ENCODE peak calls at places on chromosomes 12 and 14, in five cellular contexts. G is ovary; L is effector memory CD4-positive, alpha-beta T cell; N is K562; H is adrenal gland. B is an unnamed sample. For H3K36me3, the result is how much of the 10 kb centered on the place peaks cover.

GRCh38 chr12:52246720-52247621 is 13.9 kb downstream of the KRT7 start:
- DNase-seq in L (no peak), G (no peak), H (peak), N (no peak), B (no peak)

GRCh38 chr14:29892327-29892726 is 35.3 kb downstream of the PRKD1 start:
- DNase-seq in N (no peak), G (no peak), L (no peak), H (no peak), B (no peak)

GRCh38 chr12:10688042-10688441 is 14.2 kb upstream of the STYK1 start:
- DNase-seq in G (no peak), N (no peak), H (no peak), L (no peak), B (no peak)

GRCh38 chr12:117037296-117038022 is 61.8 kb downstream of the TESC start:
- DNase-seq in G (peak), L (no peak), H (no peak), N (no peak), B (no peak)

GRCh38 chr12:130992448-130992847 is 38.7 kb downstream of the ADGRD1 start:
- DNase-seq in G (peak), N (no peak), H (no peak), L (no peak), B (no peak)

GRCh38 chr12:24596768-24597388 is 352.0 kb downstream of the BCAT1 start:
- DNase-seq in H (no peak), L (no peak), G (no peak), N (peak), B (peak)

GRCh38 chr14:38404100-38404541 is 148.2 kb upstream of the CLEC14A start:
- DNase-seq in H (no peak), N (no peak), L (no peak), G (no peak), B (peak)

GRCh38 chr12:129701536-129702165 is 202.2 kb downstream of the TMEM132D start:
- DNase-seq in L (no peak), G (no peak), N (no peak), H (no peak), B (no peak)

GRCh38 chr12:79370021-79370420 is 320.7 kb downstream of the PAWR start:
- DNase-seq in N (no peak), G (no peak), L (no peak), H (no peak), B (no peak)

GRCh38 chr12:66143868-66144267 is 13.3 kb upstream of the LLPH start:
- DNase-seq in N (no peak), H (no peak), G (no peak), L (no peak), B (no peak)

GRCh38 chr14:82067221-82067620 is 533.6 kb upstream of the SEL1L start:
- DNase-seq in L (no peak), H (no peak), G (no peak), N (no peak), B (no peak)

GRCh38 chr12:82665142-82665923 is 21.4 kb upstream of the TMTC2 start:
- DNase-seq in G (no peak), H (no peak), L (no peak), N (no peak), B (no peak)

GRCh38 chr14:56552615-56553014 is 27.0 kb upstream of the TMEM260 start:
- DNase-seq in N (no peak), L (no peak), G (no peak), H (no peak), B (peak)

GRCh38 chr14:36823651-36824050 is 162.0 kb downstream of the PAX9 start:
- DNase-seq in H (no peak), N (no peak), L (no peak), G (no peak), B (no peak)

GRCh38 chr12:128817115-128818015 is 6.4 kb downstream of the SLC15A4 start:
- DNase-seq in G (no peak), H (peak), L (no peak), N (no peak), B (peak)

GRCh38 chr12:120941846-120942405 is 36.4 kb upstream of the HNF1A start:
- DNase-seq in L (no peak), G (no peak), N (no peak), H (no peak), B (no peak)

GRCh38 chr14:68715032-68715924 is 77.6 kb downstream of the ZFP36L1 start:
- DNase-seq in H (no peak), N (no peak), G (no peak), L (no peak), B (no peak)

GRCh38 chr12:130689408-130690405 is 26.4 kb downstream of the RIMBP2 start:
- DNase-seq in H (no peak), N (no peak), L (no peak), G (no peak), B (no peak)

GRCh38 chr14:61472025-61472672 is 150.8 kb downstream of the PRKCH start:
- DNase-seq in H (peak), L (peak), G (no peak), N (no peak), B (no peak)

GRCh38 chr12:83179999-83180398 is 493.3 kb downstream of the TMTC2 start:
- DNase-seq in G (no peak), L (no peak), H (no peak), N (no peak), B (no peak)

GRCh38 chr12:94165152-94165551 is 16.8 kb downstream of the PLXNC1 start:
- DNase-seq in G (no peak), L (no peak), H (no peak), N (no peak), B (no peak)

GRCh38 chr12:7750350-7750749 is 3.2 kb upstream of the CLEC4C start:
- DNase-seq in G (no peak), N (no peak), L (no peak), H (no peak), B (no peak)

GRCh38 chr12:48002179-48002601 is 2.1 kb downstream of the COL2A1 start:
- DNase-seq in L (no peak), H (no peak), G (peak), N (no peak), B (no peak)

GRCh38 chr14:50943261-50943942 is 881 bp downstream of the PYGL start:
- DNase-seq in H (peak), N (peak), L (no peak), G (peak), B (no peak)

GRCh38 chr12:10672231-10672868 is 1.5 kb downstream of the STYK1 start:
- DNase-seq in N (no peak), G (no peak), H (no peak), L (no peak), B (no peak)

GRCh38 chr12:42356344-42356743 is 30.4 kb downstream of the PPHLN1 start:
- DNase-seq in N (no peak), H (no peak), G (no peak), L (no peak), B (no peak)

GRCh38 chr14:98548071-98548686 is 723.8 kb downstream of the BCL11B start:
- DNase-seq in L (no peak), G (no peak), H (no peak), N (no peak), B (no peak)

GRCh38 chr14:76810953-76811400 is 1.7 kb downstream of the ANGEL1 start:
- DNase-seq in N (no peak), G (no peak), L (no peak), H (peak), B (peak)

GRCh38 chr14:66476964-66477363 is 9.2 kb upstream of the CCDC196 start:
- DNase-seq in H (peak), N (peak), L (no peak), G (no peak), B (no peak)

GRCh38 chr12:106238146-106238545 is 9.7 kb downstream of the CKAP4 start:
- DNase-seq in N (no peak), L (no peak), G (no peak), H (no peak), B (no peak)

GRCh38 chr12:121810234-121810817 is 6.5 kb downstream of the SETD1B start:
- DNase-seq in G (peak), H (no peak), L (no peak), N (no peak), B (no peak)

GRCh38 chr12:2805146-2805525 is 7.3 kb upstream of the ITFG2 start:
- DNase-seq in L (no peak), H (no peak), N (no peak), G (no peak), B (no peak)

GRCh38 chr14:62957562-62957961 is 87.7 kb downstream of the KCNH5 start:
- DNase-seq in N (no peak), L (no peak), H (no peak), G (no peak), B (peak)

GRCh38 chr12:52245962-52246577 is 13.0 kb downstream of the KRT7 start:
- DNase-seq in L (no peak), N (no peak), H (no peak), G (no peak), B (no peak)

GRCh38 chr14:20690848-20691640 is 2.5 kb downstream of the ANG start:
- DNase-seq in L (no peak), G (no peak), N (peak), H (peak), B (peak)

GRCh38 chr14:32201816-32202467 is at the start of gene RNU6-7:
- DNase-seq in G (peak), N (no peak), L (no peak), H (peak), B (peak)

GRCh38 chr12:119631930-119632678 is 35.8 kb upstream of the PRKAB1 start:
- DNase-seq in L (no peak), G (no peak), N (no peak), H (no peak), B (no peak)

GRCh38 chr12:84128117-84128991 is 784.2 kb downstream of the SLC6A15 start:
- DNase-seq in G (no peak), L (no peak), N (no peak), H (no peak), B (no peak)

GRCh38 chr12:132110677-132111076 is 33.4 kb downstream of the DDX51 start:
- DNase-seq in G (no peak), H (no peak), N (no peak), L (no peak), B (no peak)
- H3K36me3 ChIP-seq in G (under half), H (under half), N (half or more), L (under half), B (under half)

DNA sequence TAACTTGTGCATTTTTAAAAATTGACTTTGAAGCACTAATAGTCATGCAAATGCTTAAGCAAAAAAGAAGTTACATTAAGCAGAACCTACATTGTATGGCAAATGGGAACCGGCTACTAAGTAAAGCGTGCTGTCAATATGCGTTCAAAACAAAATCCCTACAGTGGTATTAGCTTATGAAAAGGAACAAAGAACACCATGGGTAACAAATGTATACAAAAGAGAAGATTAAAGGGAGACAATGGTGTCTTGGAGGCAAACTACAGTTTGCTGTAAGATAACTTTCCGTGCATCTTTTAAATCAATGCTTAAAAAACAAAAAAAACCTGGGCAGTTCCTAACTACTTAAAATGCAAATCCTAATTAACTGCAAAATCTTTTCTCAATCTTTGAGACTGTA is 10.5 kb downstream of the CDK2AP1 start:
- DNase-seq in G (no peak), H (no peak), N (no peak), L (no peak), B (no peak)
- H3K36me3 ChIP-seq in G (under half), H (under half), N (half or more), L (under half), B (under half)

DNA sequence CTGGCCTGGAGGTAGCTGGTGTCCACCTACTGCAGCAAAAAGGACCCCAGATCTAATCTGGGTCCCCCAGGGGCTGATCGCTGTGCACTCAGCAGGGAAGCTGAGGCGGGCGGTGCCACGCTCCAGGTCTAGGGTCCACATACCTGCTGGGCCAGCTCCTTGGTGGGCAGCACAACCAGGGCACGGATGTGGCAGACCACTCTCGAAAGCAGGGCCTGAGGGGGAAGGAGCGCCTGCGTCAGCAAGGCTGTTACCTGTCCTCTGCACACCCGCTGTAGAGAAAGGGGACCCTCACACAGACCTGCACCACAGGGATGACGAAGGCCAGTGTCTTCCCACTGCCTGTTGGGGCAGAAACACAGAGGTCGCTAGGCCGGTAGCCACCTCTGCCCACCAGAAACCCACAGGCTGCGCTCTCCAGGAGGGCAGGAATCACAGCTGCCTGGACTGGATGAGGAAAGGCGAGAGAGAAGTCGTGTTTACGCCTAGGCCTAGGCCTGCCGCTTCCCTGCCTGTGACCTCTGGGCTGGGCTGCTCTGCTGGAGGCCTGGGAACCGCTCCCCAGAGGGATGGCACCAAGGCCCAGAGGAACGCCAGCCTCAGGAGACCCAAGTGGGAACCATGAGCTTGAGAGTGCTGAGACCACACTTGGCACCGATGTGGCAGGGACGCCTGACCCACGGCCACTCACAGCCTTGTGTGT is 2.0 kb downstream of the DDX51 start:
- DNase-seq in L (no peak), N (no peak), H (no peak), G (no peak), B (no peak)
- H3K36me3 ChIP-seq in L (under half), N (half or more), H (under half), G (under half), B (under half)

DNA sequence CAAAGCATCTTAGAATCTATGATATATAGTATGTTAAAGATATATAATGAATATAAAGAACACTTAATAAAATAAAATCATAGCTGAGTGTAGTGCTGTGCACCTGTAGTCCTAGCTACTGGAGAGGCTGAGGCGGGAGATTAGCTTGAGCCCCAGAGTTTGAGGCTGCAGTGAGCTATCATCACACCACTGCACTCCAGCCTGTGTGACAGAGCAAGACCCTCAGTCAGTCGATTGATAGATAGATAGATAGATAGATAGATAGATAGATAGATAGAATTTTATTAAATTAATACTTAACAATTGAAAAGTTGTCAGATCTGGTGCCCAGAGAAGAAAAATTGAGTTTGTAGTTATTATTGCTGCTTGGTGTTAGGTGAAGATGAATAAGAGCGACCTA is 40.0 kb downstream of the CNOT2 start:
- DNase-seq in G (no peak), L (no peak), N (no peak), H (no peak), B (no peak)
- H3K36me3 ChIP-seq in G (under half), L (under half), N (under half), H (under half), B (half or more)

GRCh38 chr14:101796479-101796878 is 35.0 kb downstream of the PPP2R5C start:
- DNase-seq in L (no peak), G (no peak), N (no peak), H (no peak), B (no peak)
- H3K36me3 ChIP-seq in L (under half), G (under half), N (half or more), H (under half), B (under half)

GRCh38 chr12:64407342-64408223 is 3.4 kb downstream of the XPOT start:
- DNase-seq in H (no peak), L (no peak), G (no peak), N (no peak), B (no peak)
- H3K36me3 ChIP-seq in H (under half), L (under half), G (under half), N (under half), B (under half)

GRCh38 chr12:114671664-114672476 is 12.1 kb downstream of the TBX3 start:
- DNase-seq in G (peak), H (peak), L (no peak), N (no peak), B (no peak)
- H3K36me3 ChIP-seq in G (under half), H (under half), L (under half), N (under half), B (under half)

GRCh38 chr12:105053116-105053572 is 31.1 kb downstream of the ALDH1L2 start:
- DNase-seq in G (peak), N (peak), H (peak), L (peak), B (peak)
- H3K36me3 ChIP-seq in G (under half), N (under half), H (under half), L (under half), B (under half)

GRCh38 chr14:30940886-30941285 is 66.5 kb downstream of the COCH start:
- DNase-seq in N (no peak), H (no peak), L (no peak), G (no peak), B (no peak)

GRCh38 chr14:30935445-30935844 is 61.1 kb downstream of the COCH start:
- DNase-seq in L (no peak), N (no peak), H (no peak), G (no peak), B (no peak)

GRCh38 chr14:30943694-30944093 is 69.3 kb downstream of the COCH start:
- DNase-seq in N (no peak), H (no peak), L (no peak), G (no peak), B (no peak)

GRCh38 chr14:30938617-30939016 is 64.3 kb downstream of the COCH start:
- DNase-seq in G (no peak), L (no peak), N (no peak), H (no peak), B (no peak)
- H3K36me3 ChIP-seq in G (under half), L (under half), N (half or more), H (under half), B (under half)

GRCh38 chr14:42532194-42532593 is 925.5 kb downstream of the LRFN5 start:
- DNase-seq in H (no peak), N (no peak), G (no peak), L (no peak), B (no peak)

GRCh38 chr14:42535397-42535796 is 928.7 kb downstream of the LRFN5 start:
- DNase-seq in N (no peak), H (no peak), G (no peak), L (no peak), B (peak)

GRCh38 chr14:42533476-42533875 is 926.8 kb downstream of the LRFN5 start:
- DNase-seq in N (no peak), H (no peak), L (no peak), G (no peak), B (no peak)
- H3K36me3 ChIP-seq in N (under half), H (under half), L (under half), G (under half), B (under half)

B was measured in Karpas-422.